ENCODE peak calls at places on chromosomes 7 and 10, in nine cellular contexts. A is GM12891; C is activated CD8-positive, alpha-beta memory T cell treated with anti-CD3 and anti-CD28 coated beads for 24 hours; Q is transverse colon; R is HCT116; M is stromal cell of bone marrow; G is T-cell; X is memory B cell; W is NCI-H1092 treated with DMSO at 0.1 percent for 48 hours. O is an unnamed sample.
A peak's percentile ranks its signal among the peaks of the same experiment; 100 is the strongest.

GRCh38 chr10:130772056-130772455 is 539.5 kb downstream of the TCERG1L start:
- DNase-seq in Q (no peak), C (no peak), W (no peak), G (no peak), A (no peak), R (no peak), M (no peak), X (no peak), O (no peak)

GRCh38 chr7:53245721-53246120 is 210.3 kb downstream of the POM121L12 start:
- DNase-seq in Q (no peak), C (no peak), G (no peak), W (no peak), X (no peak), A (no peak), R (no peak), M (no peak), O (no peak)

GRCh38 chr10:67549390-67549789 is 146.6 kb downstream of the CTNNA3 start:
- DNase-seq in W (no peak), Q (no peak), A (no peak), M (no peak), C (no peak), G (no peak), X (no peak), R (no peak), O (no peak)

GRCh38 chr10:101292194-101293006 is 61.6 kb upstream of the BTRC start:
- DNase-seq in R (no peak), G (no peak), M (no peak), Q (no peak), X (no peak), W (peak; percentile 74), A (no peak), C (no peak), O (peak; percentile 13)

GRCh38 chr7:50454968-50455367 is 4.8 kb upstream of the FIGNL1 start:
- DNase-seq in C (no peak), R (no peak), Q (no peak), A (no peak), M (no peak), G (no peak), X (no peak), W (no peak), O (no peak)

GRCh38 chr10:88091490-88092061 is 228.2 kb downstream of the PTEN start:
- DNase-seq in R (no peak), M (no peak), W (no peak), G (peak; percentile 66), C (peak; percentile 80), X (peak; percentile 54), Q (peak; percentile 41), A (peak; percentile 38), O (no peak)

GRCh38 chr7:23074443-23075244 is 30.9 kb upstream of the KLHL7 start:
- DNase-seq in M (no peak), X (no peak), W (peak; percentile 66), Q (no peak), A (no peak), R (no peak), G (no peak), C (no peak), O (no peak)

GRCh38 chr7:2646680-2647571 is 15.1 kb downstream of the TTYH3 start:
- DNase-seq in Q (no peak), X (no peak), R (peak; percentile 34), C (no peak), M (no peak), W (no peak), A (no peak), G (no peak), O (no peak)

GRCh38 chr10:32140403-32140802 is 84.2 kb upstream of the KIF5B start:
- DNase-seq in A (no peak), R (no peak), M (no peak), Q (no peak), X (no peak), C (no peak), W (no peak), G (no peak), O (no peak)